ENCODE peak calls at places on chromosomes 5 and 9, in four cellular contexts. One of them, this sample, is unnamed.
A peak's percentile ranks its signal among the peaks of the same experiment; 100 is the strongest.

GRCh38 chr5:113450366-113451328 is 15.9 kb upstream of the TSSK1B start:
- DNase-seq in lower lobe of right lung: no peak
- DNase-seq in NCI-H446 treated with DMSO at 0.1 percent for 48 hours: no peak
- DNase-seq in NCI-H1105 treated with DMSO at 0.1 percent for 48 hours: no peak
- DNase-seq in this sample: no peak

GRCh38 chr5:124697912-124698690 is 48.3 kb downstream of the ZNF608 start:
- DNase-seq in lower lobe of right lung: no peak
- DNase-seq in NCI-H446 treated with DMSO at 0.1 percent for 48 hours: no peak
- DNase-seq in NCI-H1105 treated with DMSO at 0.1 percent for 48 hours: peak; percentile 30
- DNase-seq in this sample: no peak

GRCh38 chr5:160330212-160330611 is 17.8 kb upstream of the CCNJL start:
- DNase-seq in lower lobe of right lung: no peak
- DNase-seq in NCI-H446 treated with DMSO at 0.1 percent for 48 hours: no peak
- DNase-seq in NCI-H1105 treated with DMSO at 0.1 percent for 48 hours: no peak
- DNase-seq in this sample: no peak

GRCh38 chr5:168549554-168549953 is 20.4 kb downstream of the FBLL1 start:
- DNase-seq in lower lobe of right lung: no peak
- DNase-seq in NCI-H446 treated with DMSO at 0.1 percent for 48 hours: no peak
- DNase-seq in NCI-H1105 treated with DMSO at 0.1 percent for 48 hours: no peak
- DNase-seq in this sample: no peak

GRCh38 chr9:93308676-93309075 is 124.7 kb downstream of the WNK2 start:
- DNase-seq in lower lobe of right lung: no peak
- DNase-seq in NCI-H446 treated with DMSO at 0.1 percent for 48 hours: no peak
- DNase-seq in NCI-H1105 treated with DMSO at 0.1 percent for 48 hours: no peak
- DNase-seq in this sample: no peak

GRCh38 chr5:54900906-54901725 is 84.3 kb downstream of the ESM1 start:
- DNase-seq in lower lobe of right lung: no peak
- DNase-seq in NCI-H446 treated with DMSO at 0.1 percent for 48 hours: no peak
- DNase-seq in NCI-H1105 treated with DMSO at 0.1 percent for 48 hours: no peak
- DNase-seq in this sample: no peak

GRCh38 chr9:136447173-136447778 is 7.6 kb upstream of the INPP5E start:
- DNase-seq in lower lobe of right lung: no peak
- DNase-seq in NCI-H446 treated with DMSO at 0.1 percent for 48 hours: no peak
- DNase-seq in NCI-H1105 treated with DMSO at 0.1 percent for 48 hours: no peak
- DNase-seq in this sample: no peak

GRCh38 chr5:15105799-15106393 is 234.3 kb upstream of the ANKH start:
- DNase-seq in lower lobe of right lung: no peak
- DNase-seq in NCI-H446 treated with DMSO at 0.1 percent for 48 hours: peak; percentile 20
- DNase-seq in NCI-H1105 treated with DMSO at 0.1 percent for 48 hours: peak; percentile 56
- DNase-seq in this sample: peak; percentile 38

GRCh38 chr9:136858844-136859757 is 7.0 kb downstream of the MAMDC4 start:
- DNase-seq in lower lobe of right lung: peak; percentile 70
- DNase-seq in NCI-H446 treated with DMSO at 0.1 percent for 48 hours: peak; percentile 31
- DNase-seq in NCI-H1105 treated with DMSO at 0.1 percent for 48 hours: no peak
- DNase-seq in this sample: no peak